ENCODE peak calls at places on chromosomes 4 and X, in five cellular contexts. V is germinal center; F is H54; B is T-helper 2 cell treated with Interferon-gamma antibody and Interleukin-4, amounts not matched to agents 5 μg/mL and 100 μg/mL, for 36 hours; A is NCI-H2171. K is an unnamed sample.

GRCh38 chr4:27176400-27176799 is 315.8 kb downstream of the STIM2 start:
- DNase-seq in V (no peak), F (no peak), B (no peak), A (no peak), K (peak; percentile 34)

GRCh38 chr4:37948542-37948941 is 11.7 kb upstream of the PTTG2 start:
- DNase-seq in V (no peak), F (no peak), B (no peak), A (no peak), K (no peak)

GRCh38 chrX:38817004-38817703 is 15.9 kb downstream of the MID1IP1 start:
- DNase-seq in V (peak; percentile 4), F (no peak), B (no peak), A (no peak), K (no peak)

GRCh38 chrX:26783512-26784225 is 567.7 kb downstream of the MAGEB5 start:
- DNase-seq in V (peak; percentile 1), F (no peak), B (peak; percentile 2), A (peak; percentile 47), K (no peak)

GRCh38 chr4:52843958-52844357 is 18.2 kb upstream of the RASL11B start:
- DNase-seq in V (peak; percentile 30), F (no peak), B (no peak), A (no peak), K (no peak)

GRCh38 chr4:67082746-67083145 is 462.6 kb downstream of the CENPC start:
- DNase-seq in V (no peak), F (no peak), B (no peak), A (no peak), K (no peak)

GRCh38 chrX:56800307-56800706 is 71.3 kb downstream of the NBDY start:
- DNase-seq in V (no peak), F (no peak), B (no peak), A (no peak), K (no peak)

GRCh38 chr4:24858550-24858949 is 54.3 kb downstream of the CCDC149 start:
- DNase-seq in V (no peak), F (no peak), B (no peak), A (no peak), K (no peak)

GRCh38 chr4:144989306-144989705 is 108.7 kb downstream of the ANAPC10 start:
- DNase-seq in V (no peak), F (no peak), B (no peak), A (no peak), K (no peak)

GRCh38 chrX:140764401-140764919 is 54.9 kb downstream of the LINC00632 start:
- DNase-seq in V (no peak), F (peak; percentile 26), B (peak; percentile 3), A (no peak), K (peak; percentile 21)

GRCh38 chr4:167021545-167022155 is 212.6 kb downstream of the SPOCK3 start:
- DNase-seq in V (peak; percentile 12), F (no peak), B (peak; percentile 21), A (peak; percentile 4), K (no peak)

GRCh38 chr4:41633321-41633720 is 95.4 kb downstream of the LIMCH1 start:
- DNase-seq in V (no peak), F (no peak), B (no peak), A (no peak), K (no peak)

GRCh38 chr4:53921856-53922255 is 142.5 kb downstream of the CHIC2 start:
- DNase-seq in V (no peak), F (no peak), B (no peak), A (no peak), K (peak; percentile 6)

GRCh38 chrX:79138658-79139241 is 5.7 kb upstream of the GPR174 start:
- DNase-seq in V (peak; percentile 15), F (no peak), B (no peak), A (no peak), K (no peak)

GRCh38 chrX:114049063-114049462 is 534.8 kb upstream of the HTR2C start:
- DNase-seq in V (no peak), F (no peak), B (no peak), A (no peak), K (no peak)

GRCh38 chr4:171985129-171985528 is 171.9 kb downstream of the GALNTL6 start:
- DNase-seq in V (no peak), F (no peak), B (no peak), A (no peak), K (no peak)

GRCh38 chr4:81290818-81291217 is 75.8 kb upstream of the PRKG2 start:
- DNase-seq in V (no peak), F (no peak), B (no peak), A (no peak), K (no peak)

GRCh38 chr4:95151255-95151654 is 393.5 kb downstream of the BMPR1B start:
- DNase-seq in V (no peak), F (no peak), B (no peak), A (no peak), K (no peak)

GRCh38 chrX:105471597-105471996 is 251.1 kb upstream of the TEX13A start:
- DNase-seq in V (no peak), F (no peak), B (no peak), A (no peak), K (no peak)

GRCh38 chrX:114073926-114074325 is 510.0 kb upstream of the HTR2C start:
- DNase-seq in V (no peak), F (no peak), B (no peak), A (no peak), K (no peak)

GRCh38 chr4:52028970-52029369 is 8.8 kb upstream of the LRRC66 start:
- DNase-seq in V (no peak), F (no peak), B (no peak), A (no peak), K (no peak)

GRCh38 chr4:40718571-40718970 is 31.2 kb upstream of the NSUN7 start:
- DNase-seq in V (no peak), F (no peak), B (no peak), A (no peak), K (no peak)

GRCh38 chr4:120517966-120518365 is 404.6 kb downstream of the PRDM5 start:
- DNase-seq in V (no peak), F (peak; percentile 2), B (no peak), A (no peak), K (no peak)

K was measured in NCI-H524 treated with DMSO at 0.1 percent for 48 hours.